ENCODE peak calls at places on chromosomes 6 and 20, in seven cellular contexts. O, M, Q, F, V, D and J are unnamed samples. For H3K4me1, the result is how much of the 10 kb centered on the place peaks cover.

GRCh38 chr6:43228951-43229802 is at the start of gene DNPH1:
- DNase-seq in O (peak), V (peak), Q (peak), F (peak), D (peak), M (peak), J (peak)

GRCh38 chr6:33955566-33955965 is 151.8 kb upstream of the MLN start:
- DNase-seq in M (no peak), F (peak), Q (no peak), V (no peak), O (no peak), D (no peak), J (no peak)

GRCh38 chr20:50903353-50904051 is 27.7 kb downstream of the ADNP start:
- DNase-seq in Q (no peak), F (no peak), V (no peak), D (no peak), M (no peak), O (no peak), J (no peak)

GRCh38 chr6:79705456-79705995 is 74.4 kb downstream of the SH3BGRL2 start:
- DNase-seq in Q (no peak), D (no peak), O (no peak), M (no peak), V (no peak), F (no peak), J (no peak)

GRCh38 chr6:148884461-148884860 is 137.6 kb downstream of the UST start:
- DNase-seq in O (no peak), D (no peak), M (no peak), Q (no peak), F (no peak), V (no peak), J (no peak)

GRCh38 chr20:44603327-44603726 is 20.9 kb downstream of the PKIG start:
- DNase-seq in V (no peak), D (no peak), F (no peak), Q (no peak), O (no peak), M (no peak), J (no peak)

GRCh38 chr20:38190936-38191371 is 25.9 kb upstream of the TGM2 start:
- DNase-seq in Q (no peak), M (no peak), V (no peak), O (peak), D (no peak), F (peak), J (no peak)

GRCh38 chr6:76639941-76640340 is 567.5 kb upstream of the IMPG1 start:
- DNase-seq in V (no peak), D (no peak), Q (no peak), O (no peak), M (no peak), F (no peak), J (no peak)

GRCh38 chr20:25251019-25251418 is 3.1 kb downstream of the PYGB start:
- DNase-seq in F (no peak), M (no peak), Q (no peak), V (no peak), D (no peak), O (no peak), J (no peak)

GRCh38 chr6:42025066-42025789 is 25.1 kb upstream of the TAF8 start:
- DNase-seq in V (no peak), O (no peak), M (no peak), Q (no peak), F (peak), D (no peak), J (no peak)

GRCh38 chr6:20534295-20534897 is at the start of gene CDKAL1:
- DNase-seq in F (peak), Q (peak), M (peak), O (peak), D (peak), V (peak), J (peak)

GRCh38 chr6:44020664-44021425 is 106.4 kb downstream of the MRPL14 start:
- DNase-seq in D (no peak), Q (no peak), O (no peak), F (peak), V (no peak), M (no peak), J (no peak)

GRCh38 chr6:149907317-149907716 is 9.4 kb upstream of the RAET1E start:
- DNase-seq in M (no peak), V (no peak), O (no peak), F (peak), Q (no peak), D (no peak), J (no peak)

GRCh38 chr6:153537422-153537821 is 406.3 kb upstream of the RGS17 start:
- DNase-seq in D (no peak), F (no peak), Q (no peak), M (no peak), V (no peak), O (no peak), J (no peak)

GRCh38 chr6:46947497-46947896 is 25.8 kb upstream of the ADGRF5 start:
- DNase-seq in D (no peak), M (no peak), V (no peak), Q (no peak), O (no peak), F (no peak), J (no peak)

GRCh38 chr6:62740171-62740570 is 454.1 kb upstream of the KHDRBS2 start:
- DNase-seq in D (no peak), Q (no peak), V (no peak), M (no peak), O (no peak), F (no peak), J (no peak)

GRCh38 chr6:17156112-17156921 is 54.5 kb downstream of the STMND1 start:
- DNase-seq in D (peak), O (peak), M (peak), F (no peak), V (peak), Q (peak), J (peak)

GRCh38 chr6:2266845-2267244 is 21.4 kb upstream of the GMDS start:
- DNase-seq in D (no peak), V (no peak), F (no peak), M (no peak), O (no peak), Q (no peak), J (no peak)

GRCh38 chr20:46351357-46352058 is 43.2 kb upstream of the CDH22 start:
- DNase-seq in V (no peak), O (no peak), M (no peak), F (no peak), Q (no peak), D (no peak), J (no peak)

GRCh38 chr6:11762782-11763459 is 15.7 kb downstream of the ADTRP start:
- DNase-seq in V (no peak), D (no peak), O (peak), F (no peak), M (no peak), Q (no peak), J (no peak)

GRCh38 chr6:5260111-5260620 is 584 bp downstream of the LYRM4 start:
- DNase-seq in Q (peak), O (no peak), D (peak), V (peak), F (peak), M (peak), J (peak)

GRCh38 chr20:6925744-6926278 is 158.3 kb downstream of the BMP2 start:
- DNase-seq in O (no peak), D (no peak), F (no peak), M (no peak), V (no peak), Q (no peak), J (no peak)

GRCh38 chr6:25041676-25042598 is 106.2 kb upstream of the RIPOR2 start:
- DNase-seq in F (no peak), Q (no peak), M (peak), O (no peak), D (no peak), V (no peak), J (peak)

GRCh38 chr6:43870660-43871061 is 100.7 kb downstream of the VEGFA start:
- DNase-seq in M (no peak), O (no peak), F (no peak), V (no peak), D (peak), Q (no peak), J (no peak)

GRCh38 chr6:3940703-3941102 is 91.5 kb downstream of the FAM50B start:
- DNase-seq in O (no peak), D (no peak), V (no peak), Q (no peak), F (no peak), M (no peak), J (no peak)

GRCh38 chr6:166318649-166319600 is 10.7 kb upstream of the PRR18 start:
- DNase-seq in D (no peak), Q (no peak), O (no peak), M (no peak), V (no peak), F (no peak), J (no peak)

GRCh38 chr6:1201547-1202200 is 110.2 kb upstream of the FOXQ1 start:
- DNase-seq in F (no peak), M (no peak), Q (no peak), D (no peak), O (no peak), V (no peak), J (no peak)

GRCh38 chr20:2302369-2302768 is 6.6 kb downstream of the TGM3 start:
- DNase-seq in M (no peak), F (no peak), V (no peak), Q (no peak), D (no peak), O (no peak), J (no peak)

GRCh38 chr6:25369450-25370086 is 90.4 kb downstream of the CARMIL1 start:
- DNase-seq in D (peak), V (no peak), Q (peak), M (peak), F (no peak), O (no peak), J (no peak)

GRCh38 chr6:156776470-156776840 is 723 bp upstream of the ARID1B start:
- DNase-seq in F (no peak), D (peak), M (no peak), O (no peak), Q (no peak), V (no peak), J (peak)

GRCh38 chr6:98037571-98037970 is 754.6 kb upstream of the MMS22L start:
- DNase-seq in M (no peak), Q (no peak), V (no peak), O (no peak), D (no peak), F (no peak), J (no peak)

GRCh38 chr20:50953821-50954220 is 4.5 kb downstream of the DPM1 start:
- DNase-seq in V (no peak), F (no peak), D (no peak), Q (no peak), O (no peak), M (no peak), J (no peak)

GRCh38 chr6:125203395-125203794 is 49.8 kb downstream of the TPD52L1 start:
- DNase-seq in F (no peak), O (no peak), D (no peak), M (no peak), Q (no peak), V (no peak), J (no peak)

GRCh38 chr6:33208089-33208967 is at the start of gene RING1:
- DNase-seq in O (peak), Q (peak), M (peak), D (peak), F (peak), V (no peak), J (peak)

GRCh38 chr6:83615025-83615999 is 93.6 kb downstream of the SNAP91 start:
- DNase-seq in F (no peak), M (no peak), O (no peak), V (peak), D (peak), Q (no peak), J (no peak)

GRCh38 chr20:49450281-49450707 is 32.2 kb downstream of the KCNB1 start:
- DNase-seq in O (no peak), V (no peak), Q (no peak), D (no peak), F (no peak), M (no peak), J (no peak)

GRCh38 chr6:105844275-105844848 is 241.8 kb upstream of the PRDM1 start:
- DNase-seq in Q (no peak), O (no peak), D (no peak), F (no peak), V (no peak), M (no peak), J (no peak)

GRCh38 chr6:38387994-38388393 is 251.7 kb downstream of the BTBD9 start:
- DNase-seq in V (no peak), O (no peak), M (no peak), Q (no peak), D (peak), F (no peak), J (no peak)
- H3K27ac ChIP-seq in V (no peak), O (no peak), M (no peak), Q (no peak), D (no peak), F (no peak), J (no peak)

GRCh38 chr6:30612687-30613248 is 4.3 kb downstream of the PPP1R10 start:
- DNase-seq in V (no peak), Q (no peak), F (no peak), D (peak), O (no peak), M (no peak), J (no peak)

GRCh38 chr6:30611856-30612194 is 5.2 kb downstream of the PPP1R10 start:
- DNase-seq in D (no peak), Q (no peak), M (no peak), O (no peak), F (no peak), V (no peak), J (no peak)

GRCh38 chr6:30611150-30611855 is 5.7 kb downstream of the PPP1R10 start:
- DNase-seq in Q (no peak), M (no peak), V (no peak), F (no peak), D (peak), O (no peak), J (no peak)

GRCh38 chr6:30613251-30614043 is 3.6 kb downstream of the PPP1R10 start:
- DNase-seq in D (no peak), O (no peak), V (no peak), F (no peak), M (no peak), Q (no peak), J (no peak)

DNA sequence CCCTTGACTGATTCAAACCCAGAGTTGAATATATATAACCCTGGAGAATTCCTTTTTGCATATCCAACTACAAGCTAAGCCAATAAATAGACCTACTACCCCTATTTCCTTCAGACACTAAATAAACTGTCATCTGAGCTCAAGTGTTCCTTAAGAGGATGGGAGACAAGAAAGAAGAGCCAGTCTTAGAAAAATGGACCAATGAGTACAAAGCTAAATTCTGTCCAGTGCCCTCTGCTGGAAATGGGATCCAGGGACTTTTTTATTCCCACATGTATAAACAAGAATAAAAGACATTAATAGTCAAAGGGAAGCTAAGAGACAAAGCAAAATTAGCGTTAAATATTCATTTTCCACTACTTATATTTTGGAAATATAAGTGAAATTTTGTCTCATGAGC is 4.8 kb downstream of the PPP1R10 start:
- DNase-seq in D (peak), Q (no peak), M (no peak), O (no peak), V (no peak), F (no peak), J (no peak)
- H3K4me1 ChIP-seq in D (under half), Q (under half), M (half or more), O (under half), V (under half), F (under half), J (under half)

GRCh38 chr6:108507316-108507715 is 53.4 kb upstream of the FOXO3 start:
- DNase-seq in F (no peak), V (no peak), D (no peak), M (no peak), O (no peak), Q (no peak), J (no peak)
- H3K27ac ChIP-seq in F (no peak), V (no peak), D (no peak), M (no peak), O (no peak), Q (no peak), J (no peak)

GRCh38 chr6:40722553-40723258 is 135.5 kb upstream of the LRFN2 start:
- DNase-seq in M (no peak), V (no peak), Q (no peak), D (no peak), O (no peak), F (peak), J (no peak)

GRCh38 chr6:40722081-40722480 is 134.9 kb upstream of the LRFN2 start:
- DNase-seq in Q (no peak), D (no peak), O (no peak), V (no peak), M (no peak), F (peak), J (no peak)

GRCh38 chr6:40725390-40725789 is 138.2 kb upstream of the LRFN2 start:
- DNase-seq in Q (no peak), M (no peak), D (no peak), F (peak), V (no peak), O (no peak), J (no peak)

GRCh38 chr6:40721252-40721936 is 134.2 kb upstream of the LRFN2 start:
- DNase-seq in D (no peak), O (no peak), Q (no peak), M (no peak), V (no peak), F (no peak), J (no peak)

GRCh38 chr6:40723967-40724366 is 136.8 kb upstream of the LRFN2 start:
- DNase-seq in Q (no peak), V (no peak), F (no peak), M (no peak), D (no peak), O (no peak), J (no peak)
- H3K4me1 ChIP-seq in Q (under half), V (under half), F (under half), M (under half), D (under half), O (under half), J (under half)

GRCh38 chr20:57263127-57263609 is 3.3 kb downstream of the BMP7 start:
- DNase-seq in D (no peak), O (no peak), V (no peak), M (no peak), F (no peak), Q (no peak), J (no peak)

GRCh38 chr20:57263767-57264150 is 2.7 kb downstream of the BMP7 start:
- DNase-seq in Q (no peak), D (no peak), O (no peak), F (no peak), V (no peak), M (no peak), J (no peak)

GRCh38 chr20:57260959-57261357 is 5.5 kb downstream of the BMP7 start:
- DNase-seq in D (no peak), M (no peak), Q (no peak), O (no peak), V (no peak), F (no peak), J (no peak)

GRCh38 chr20:57261488-57262243 is 4.8 kb downstream of the BMP7 start:
- DNase-seq in O (no peak), M (no peak), V (no peak), Q (no peak), D (no peak), F (no peak), J (no peak)

DNA sequence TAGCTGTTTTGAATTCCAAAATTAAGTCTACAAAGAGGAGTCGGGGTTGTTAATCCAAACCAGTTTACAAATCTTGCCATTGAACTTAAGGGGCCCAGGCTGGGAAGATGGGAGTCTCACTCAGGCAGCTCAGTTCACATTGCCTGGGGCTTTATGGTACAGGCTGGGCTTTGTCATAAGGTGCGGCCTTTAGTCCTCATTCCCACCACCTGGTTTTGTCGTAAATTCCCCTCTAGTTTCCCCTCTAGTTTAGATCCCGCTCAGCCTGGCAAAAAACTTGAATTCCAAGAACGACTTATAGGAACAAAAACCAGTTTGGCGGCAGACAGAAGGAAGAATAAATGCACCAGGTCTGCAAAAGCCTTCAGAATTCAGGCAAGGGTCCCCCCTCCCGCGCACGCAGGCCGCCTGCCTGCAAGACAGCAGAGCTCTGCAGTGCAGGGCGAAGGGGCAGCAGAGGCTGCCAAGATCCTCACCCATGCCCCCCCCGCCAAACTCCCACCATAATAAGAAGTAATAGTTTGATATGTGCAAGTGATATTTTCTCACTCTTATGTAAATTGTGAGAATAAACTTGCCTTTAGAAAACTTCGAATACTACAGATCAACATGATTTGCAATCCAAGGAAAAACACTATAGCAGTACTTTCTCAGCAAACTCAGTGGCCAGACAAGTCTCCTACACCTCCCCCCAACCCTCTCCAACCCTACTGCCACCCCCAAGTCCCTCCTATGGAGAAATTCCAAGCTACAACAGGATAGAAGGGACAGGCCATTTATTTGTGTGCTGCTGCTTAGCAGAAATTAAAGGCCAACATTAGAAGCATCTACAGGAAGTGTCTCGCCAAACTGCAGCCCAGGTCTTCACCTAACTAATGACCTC is 4.0 kb downstream of the BMP7 start:
- DNase-seq in V (no peak), M (no peak), O (no peak), Q (no peak), D (no peak), F (no peak), J (no peak)
- H3K27ac ChIP-seq in V (no peak), M (no peak), O (no peak), Q (no peak), D (peak), F (no peak), J (no peak)

DNA sequence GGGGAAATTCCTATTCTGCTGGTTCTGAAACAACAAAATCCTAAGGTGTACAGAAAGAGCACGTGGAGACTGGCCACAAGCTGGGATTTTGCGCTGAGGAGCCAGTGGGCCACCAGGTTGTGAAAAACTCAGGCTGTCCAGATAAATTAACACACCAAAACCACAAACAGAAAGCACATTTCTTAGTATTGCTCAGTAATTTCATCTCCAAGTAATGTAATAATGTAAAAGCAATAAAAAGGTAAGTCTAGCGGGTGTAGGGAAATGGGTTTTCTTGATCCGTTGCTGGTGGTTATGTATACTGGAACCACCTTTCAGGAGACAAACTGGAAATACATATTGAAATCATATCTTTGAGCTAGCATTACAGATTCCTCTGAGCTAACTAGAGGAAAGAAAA is 195.6 kb upstream of the CNR1 start:
- DNase-seq in M (no peak), O (no peak), V (no peak), D (no peak), Q (no peak), F (no peak), J (no peak)
- H3K4me1 ChIP-seq in M (under half), O (under half), V (under half), D (under half), Q (under half), F (under half), J (under half)

GRCh38 chr20:57578476-57579165 is 17.7 kb downstream of the PCK1 start:
- DNase-seq in M (no peak), D (no peak), O (no peak), V (no peak), F (peak), Q (no peak), J (no peak)

GRCh38 chr20:57579331-57579897 is 18.5 kb downstream of the PCK1 start:
- DNase-seq in Q (no peak), M (no peak), V (no peak), F (peak), D (no peak), O (no peak), J (no peak)

GRCh38 chr20:57580478-57581201 is 19.7 kb downstream of the PCK1 start:
- DNase-seq in O (no peak), F (peak), D (no peak), Q (no peak), V (no peak), M (no peak), J (no peak)

GRCh38 chr20:57581202-57582028 is 20.5 kb downstream of the PCK1 start:
- DNase-seq in F (peak), Q (no peak), O (no peak), D (no peak), M (no peak), V (no peak), J (no peak)

GRCh38 chr20:57579898-57580447 is 19.1 kb downstream of the PCK1 start:
- DNase-seq in D (no peak), Q (no peak), O (no peak), V (no peak), F (peak), M (no peak), J (no peak)
- H3K27ac ChIP-seq in D (no peak), Q (no peak), O (no peak), V (no peak), F (no peak), M (no peak), J (no peak)